ENCODE peak calls at places on chromosomes 4 and X, in ten cellular contexts. M is GM23248, Y is endothelial cell of umbilical vein, G is Karpas-422, V is K562, F is PC-9, E is astrocyte, K is mammary epithelial cell, D is neural progenitor cell, C is IMR-90. B is an unnamed sample.

GRCh38 chr4:85968945-85969830 is 390.7 kb downstream of the MAPK10 start:
- DNase-seq in M (peak; percentile 86), Y (peak; percentile 82), G (peak; percentile 85), V (peak; percentile 10), F (no peak), E (peak; percentile 67), K (peak; percentile 36), D (peak; percentile 57), C (peak; percentile 72), B (peak; percentile 77)

GRCh38 chrX:43655151-43655676 is 885 bp upstream of the MAOA start:
- DNase-seq in M (peak; percentile 52), Y (peak; percentile 36), G (no peak), V (no peak), F (no peak), E (peak; percentile 23), K (peak; percentile 53), D (peak; percentile 59), C (peak; percentile 3), B (peak; percentile 32)

GRCh38 chrX:40105016-40105790 is 7.4 kb upstream of the BCOR start:
- DNase-seq in M (peak; percentile 63), Y (peak; percentile 8), G (peak; percentile 73), V (no peak), F (no peak), E (no peak), K (peak; percentile 36), D (peak; percentile 69), C (no peak), B (peak; percentile 51)

GRCh38 chr4:54683616-54684346 is 26.0 kb downstream of the KIT start:
- DNase-seq in M (peak; percentile 61), Y (peak; percentile 39), G (peak; percentile 81), V (no peak), F (no peak), E (no peak), K (peak; percentile 56), D (peak; percentile 23), C (no peak), B (peak; percentile 5)

GRCh38 chr4:5874811-5875465 is 17.9 kb downstream of the CRMP1 start:
- DNase-seq in M (peak; percentile 66), Y (no peak), G (peak; percentile 36), V (no peak), F (no peak), E (peak; percentile 51), K (peak; percentile 20), D (peak; percentile 59), C (peak; percentile 44), B (peak; percentile 22)

GRCh38 chrX:113973706-113974105 is 610.2 kb upstream of the HTR2C start:
- DNase-seq in M (no peak), Y (no peak), G (no peak), V (no peak), F (no peak), E (no peak), K (no peak), D (no peak), C (no peak), B (no peak)

GRCh38 chr4:3760346-3760745 is 5.8 kb upstream of the ADRA2C start:
- DNase-seq in M (no peak), Y (no peak), G (no peak), V (no peak), F (no peak), E (no peak), K (no peak), D (no peak), C (no peak), B (no peak)

GRCh38 chr4:187786190-187786589 is 209.4 kb upstream of the ZFP42 start:
- DNase-seq in M (no peak), Y (no peak), G (no peak), V (no peak), F (no peak), E (no peak), K (no peak), D (no peak), C (no peak), B (no peak)

GRCh38 chrX:123550829-123551228 is 182.0 kb downstream of the THOC2 start:
- DNase-seq in M (no peak), Y (no peak), G (no peak), V (no peak), F (no peak), E (no peak), K (no peak), D (no peak), C (no peak), B (no peak)

GRCh38 chr4:150150545-150151156 is 72.4 kb downstream of the DCLK2 start:
- DNase-seq in M (no peak), Y (no peak), G (no peak), V (no peak), F (no peak), E (no peak), K (no peak), D (peak; percentile 7), C (no peak), B (no peak)

GRCh38 chr4:158015241-158015640 is 157.6 kb downstream of the GASK1B start:
- DNase-seq in M (peak; percentile 85), Y (peak; percentile 76), G (no peak), V (no peak), F (no peak), E (peak; percentile 77), K (peak; percentile 61), D (no peak), C (peak; percentile 60), B (peak; percentile 45)

GRCh38 chr4:90943311-90943710 is 816.1 kb downstream of the CCSER1 start:
- DNase-seq in M (no peak), Y (no peak), G (no peak), V (no peak), F (no peak), E (no peak), K (peak; percentile 40), D (no peak), C (no peak), B (peak; percentile 6)

DNA sequence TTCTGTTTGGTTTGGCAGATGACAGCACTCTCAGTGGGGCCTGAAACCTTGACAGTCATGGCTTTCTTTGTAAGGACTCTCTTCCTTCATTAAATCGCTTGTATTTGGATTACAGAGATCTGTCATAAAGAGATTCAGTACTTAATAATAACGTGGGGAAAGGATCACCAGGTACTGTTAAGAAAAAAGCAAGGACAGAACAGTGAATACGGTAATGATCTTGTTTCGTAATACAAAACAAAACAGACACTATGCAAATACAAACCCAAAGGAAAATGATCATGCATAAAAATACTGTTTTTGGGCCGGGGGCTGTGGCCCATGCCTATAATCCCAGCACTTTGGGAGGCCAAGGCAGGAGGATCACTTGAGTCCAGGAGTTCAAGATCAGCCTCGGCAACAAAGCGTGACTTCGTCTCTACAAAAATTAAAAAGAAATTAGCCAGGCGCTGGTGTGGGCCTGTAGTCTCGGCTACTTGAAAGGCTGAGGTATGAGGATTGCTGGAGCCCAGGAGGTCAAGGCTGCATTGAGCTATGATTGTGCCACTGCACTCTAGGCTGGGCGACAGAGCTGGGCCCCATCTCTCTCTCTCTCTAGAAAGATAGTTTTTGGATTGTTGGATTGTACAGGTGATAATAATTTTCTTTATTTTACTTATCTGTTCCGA is 64.6 kb downstream of the TRAPPC11 start:
- DNase-seq in M (no peak), Y (no peak), G (no peak), V (no peak), F (no peak), E (no peak), K (no peak), D (no peak), C (no peak), B (no peak)
- H2AFZ ChIP-seq in M (no peak overlapping the region), Y (peak overlapping the region; percentile 62), G (no peak overlapping the region), V (no peak overlapping the region), F (no peak overlapping the region), E (peak overlapping the region; percentile 75), K (peak overlapping the region; percentile 84), D (peak overlapping the region; percentile 86), C (no peak overlapping the region), B (no peak overlapping the region)

DNA sequence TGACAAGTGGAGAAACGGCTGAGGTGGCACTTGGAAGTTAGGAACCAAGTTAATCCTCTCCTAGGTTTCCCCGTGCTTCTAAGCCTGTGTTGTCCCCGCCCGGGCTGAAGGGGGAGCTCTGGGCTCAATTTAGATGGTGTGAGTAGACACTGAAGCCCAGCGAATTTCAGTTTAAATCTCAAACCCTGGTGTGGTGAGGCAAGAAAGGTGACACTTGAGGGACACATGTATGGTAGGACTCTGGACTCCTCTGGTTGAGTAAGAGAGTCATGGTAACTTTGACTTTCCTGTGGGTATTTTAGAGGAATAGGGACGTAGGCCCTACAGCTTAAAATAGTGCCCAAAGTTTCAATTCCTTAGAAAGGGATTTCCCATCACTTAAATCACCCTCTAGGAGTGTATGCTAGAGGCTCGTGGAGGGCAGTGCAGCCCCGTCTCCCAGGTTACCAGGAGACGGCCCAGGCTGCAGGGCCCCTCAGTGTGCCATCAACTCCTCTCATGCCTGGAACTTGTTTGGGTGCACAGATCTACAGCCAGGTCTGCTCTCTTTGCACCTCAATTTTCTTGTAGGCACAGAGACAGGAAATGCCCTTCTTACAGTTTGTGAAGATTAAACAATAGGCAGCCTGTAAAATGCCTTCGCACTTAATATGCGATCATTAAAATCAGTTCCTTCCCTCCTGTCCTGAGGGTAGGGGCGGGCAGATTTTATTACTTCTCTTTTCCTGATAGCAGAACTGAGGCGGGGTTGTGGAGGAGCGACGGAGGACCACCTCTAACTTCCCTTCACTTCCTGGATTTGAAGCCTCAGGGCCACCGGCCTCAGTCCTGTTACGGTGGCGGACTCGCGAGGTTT is 23.9 kb downstream of the HAND2 start:
- DNase-seq in M (peak; percentile 77), Y (peak; percentile 25), G (peak; percentile 81), V (peak; percentile 48), F (no peak), E (no peak), K (no peak), D (peak; percentile 81), C (peak; percentile 45), B (peak; percentile 67)
- H3K4me3 ChIP-seq in M (no peak overlapping the region), Y (no peak overlapping the region), G (no peak overlapping the region), V (no peak overlapping the region), F (no peak overlapping the region), E (peak overlapping the region; percentile 35), K (no peak overlapping the region), D (peak overlapping the region; percentile 36), C (no peak overlapping the region), B (no peak overlapping the region)

GRCh38 chr4:14559641-14560040 is 442.6 kb upstream of the CPEB2 start:
- DNase-seq in M (no peak), Y (no peak), G (no peak), V (no peak), F (no peak), E (no peak), K (no peak), D (no peak), C (no peak), B (no peak)
- H3K9me3 ChIP-seq in M (no peaks in the 10 kb centered on the region), Y (no peaks in the 10 kb centered on the region), G (no peaks in the 10 kb centered on the region), V (no peaks in the 10 kb centered on the region), F (no peaks in the 10 kb centered on the region), E (peaks cover under 1% of the 10 kb centered on the region), K (no peaks in the 10 kb centered on the region), D (no peaks in the 10 kb centered on the region), C (peaks cover 3% of the 10 kb centered on the region), B (no peaks in the 10 kb centered on the region)

GRCh38 chr4:124306352-124306751 is 406.2 kb downstream of the ANKRD50 start:
- DNase-seq in M (no peak), Y (no peak), G (no peak), V (no peak), F (no peak), E (no peak), K (no peak), D (no peak), C (no peak), B (no peak)

GRCh38 chr4:124307143-124307542 is 405.4 kb downstream of the ANKRD50 start:
- DNase-seq in M (no peak), Y (no peak), G (no peak), V (no peak), F (no peak), E (no peak), K (no peak), D (no peak), C (no peak), B (no peak)

DNA sequence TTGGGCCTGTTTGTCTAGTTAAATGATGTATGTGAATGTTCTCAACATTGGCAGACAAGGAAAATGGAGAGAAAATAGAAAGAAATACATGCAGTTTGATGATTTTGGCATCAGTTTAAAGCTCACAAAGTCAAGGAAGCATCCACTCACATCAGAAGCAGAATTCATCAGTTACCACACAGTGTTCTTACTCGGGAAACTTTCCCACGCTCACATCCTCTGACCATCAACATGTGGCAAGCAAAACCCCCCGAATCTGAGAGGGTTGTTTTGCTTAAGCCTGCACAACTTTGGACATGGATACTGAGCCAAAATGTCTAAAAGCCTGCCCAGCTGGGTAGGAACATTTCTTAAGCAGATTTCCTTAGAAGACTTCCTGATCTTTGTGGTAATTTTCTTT is 407.6 kb downstream of the ANKRD50 start:
- DNase-seq in M (no peak), Y (peak; percentile 3), G (no peak), V (no peak), F (no peak), E (peak; percentile 26), K (no peak), D (no peak), C (no peak), B (peak; percentile 37)
- H2AFZ ChIP-seq in M (no peak overlapping the region), Y (no peak overlapping the region), G (no peak overlapping the region), V (no peak overlapping the region), F (peak overlapping the region; percentile 49), E (no peak overlapping the region), K (no peak overlapping the region), D (peak overlapping the region; percentile 47), C (no peak overlapping the region), B (peak overlapping the region; percentile 86)

B was measured in fibroblast of lung.